ENCODE peak calls at places on chromosomes 6 and 20, in nine cellular contexts. M is right cardiac atrium, J is HCT116, Z is left lung, K is uterus, P is mammary epithelial cell, N is GM12878, W is ovary, Q is IMR-90. E is an unnamed sample. For H3K4me1, the result is how much of the 10 kb centered on the place peaks cover.

GRCh38 chr20:35199696-35200095 is 26.8 kb upstream of the MMP24 start:
- DNase-seq in M (no peak), J (no peak), Z (no peak), K (no peak), P (peak), N (no peak), W (no peak), Q (peak), E (no peak)

GRCh38 chr6:6591778-6592388 is 3.4 kb downstream of the LY86 start:
- DNase-seq in M (peak), J (no peak), Z (no peak), K (no peak), P (no peak), N (peak), W (no peak), Q (no peak), E (no peak)

GRCh38 chr6:6236730-6237469 is 83.6 kb downstream of the F13A1 start:
- DNase-seq in M (no peak), J (no peak), Z (no peak), K (no peak), P (no peak), N (no peak), W (no peak), Q (no peak), E (no peak)

GRCh38 chr6:30813623-30814136 is 69.3 kb upstream of the IER3 start:
- DNase-seq in M (no peak), J (no peak), Z (no peak), K (no peak), P (peak), N (no peak), W (no peak), Q (no peak), E (no peak)

GRCh38 chr6:40539853-40540252 is 47.3 kb downstream of the LRFN2 start:
- DNase-seq in M (no peak), J (no peak), Z (no peak), K (no peak), P (no peak), N (no peak), W (no peak), Q (no peak), E (no peak)

GRCh38 chr20:61025536-61025935 is 226.5 kb upstream of the CDH4 start:
- DNase-seq in M (no peak), J (no peak), Z (no peak), K (no peak), P (no peak), N (no peak), W (no peak), Q (no peak), E (no peak)

GRCh38 chr6:139983555-139984276 is 609.3 kb upstream of the CITED2 start:
- DNase-seq in M (no peak), J (no peak), Z (no peak), K (no peak), P (no peak), N (no peak), W (no peak), Q (peak), E (no peak)

GRCh38 chr6:111888928-111889696 is 15.9 kb upstream of the FYN start:
- DNase-seq in M (peak), J (no peak), Z (no peak), K (peak), P (no peak), N (no peak), W (peak), Q (peak), E (no peak)

GRCh38 chr6:83431545-83432165 is 804 bp upstream of the ME1 start:
- DNase-seq in M (no peak), J (peak), Z (peak), K (no peak), P (peak), N (no peak), W (no peak), Q (no peak), E (no peak)

GRCh38 chr6:138844203-138844602 is 48.3 kb downstream of the ECT2L start:
- DNase-seq in M (peak), J (no peak), Z (no peak), K (peak), P (no peak), N (no peak), W (peak), Q (peak), E (no peak)

GRCh38 chr6:57262901-57263694 is 41.0 kb upstream of the RAB23 start:
- DNase-seq in M (peak), J (no peak), Z (no peak), K (peak), P (peak), N (no peak), W (no peak), Q (peak), E (no peak)

GRCh38 chr20:45174434-45175364 is at the start of gene PI3:
- DNase-seq in M (no peak), J (no peak), Z (peak), K (no peak), P (peak), N (no peak), W (no peak), Q (no peak), E (no peak)

GRCh38 chr6:54886932-54887584 is 40.5 kb downstream of the FAM83B start:
- DNase-seq in M (no peak), J (no peak), Z (no peak), K (no peak), P (no peak), N (no peak), W (no peak), Q (no peak), E (no peak)

GRCh38 chr6:41470341-41471063 is 75.7 kb upstream of the FOXP4 start:
- DNase-seq in M (peak), J (no peak), Z (peak), K (peak), P (no peak), N (no peak), W (peak), Q (no peak), E (no peak)

GRCh38 chr20:43515628-43516027 is 8.1 kb downstream of the L3MBTL1 start:
- DNase-seq in M (no peak), J (no peak), Z (no peak), K (no peak), P (no peak), N (no peak), W (no peak), Q (no peak), E (no peak)

GRCh38 chr6:44704240-44705150 is 317.0 kb downstream of the CDC5L start:
- DNase-seq in M (no peak), J (no peak), Z (no peak), K (no peak), P (no peak), N (peak), W (no peak), Q (no peak), E (no peak)

GRCh38 chr6:156884306-156884705 is 107.1 kb downstream of the ARID1B start:
- DNase-seq in M (no peak), J (no peak), Z (no peak), K (no peak), P (no peak), N (no peak), W (no peak), Q (no peak), E (no peak)

GRCh38 chr20:21237956-21238355 is 65.2 kb upstream of the XRN2 start:
- DNase-seq in M (no peak), J (no peak), Z (no peak), K (no peak), P (peak), N (no peak), W (no peak), Q (peak), E (no peak)

GRCh38 chr6:15282334-15282733 is 36.5 kb downstream of the JARID2 start:
- DNase-seq in M (no peak), J (no peak), Z (no peak), K (no peak), P (no peak), N (no peak), W (no peak), Q (no peak), E (no peak)
- H3K4me1 ChIP-seq in M (under half), J (under half), Z (half or more), K (under half), P (under half), N (under half), W (under half), Q (under half), E (under half)

GRCh38 chr6:10417681-10418104 is 2.8 kb upstream of the TFAP2A start:
- DNase-seq in M (no peak), J (no peak), Z (no peak), K (no peak), P (peak), N (no peak), W (no peak), Q (no peak), E (no peak)
- H3K4me3 ChIP-seq in M (no peak), J (no peak), Z (no peak), K (no peak), P (peak), N (no peak), W (no peak), Q (no peak), E (no peak)

DNA sequence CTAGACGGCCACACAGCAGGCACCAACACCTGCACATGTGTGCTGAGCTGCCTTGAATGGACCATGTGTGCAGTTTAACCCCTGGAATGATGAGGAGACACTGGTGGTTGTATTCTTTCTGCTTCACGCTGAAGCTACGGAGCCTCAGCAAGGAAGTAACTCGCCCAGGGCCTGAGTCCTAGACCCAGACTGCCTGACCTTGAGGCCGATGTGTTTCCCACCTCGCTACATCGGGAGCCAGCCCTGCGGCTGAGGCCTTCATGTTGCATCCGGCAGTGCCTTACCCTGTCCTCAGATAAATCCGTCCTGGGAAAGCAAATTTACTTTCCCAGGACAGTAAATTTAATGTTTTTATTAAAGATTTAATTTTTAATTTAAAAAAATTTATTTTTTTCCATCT is 110.0 kb upstream of the MTHFD1L start:
- DNase-seq in M (no peak), J (no peak), Z (no peak), K (no peak), P (no peak), N (no peak), W (no peak), Q (no peak), E (no peak)
- H3K4me1 ChIP-seq in M (under half), J (under half), Z (under half), K (under half), P (under half), N (under half), W (under half), Q (under half), E (under half)

GRCh38 chr20:38063911-38064310 is 30.4 kb downstream of the RPRD1B start:
- DNase-seq in M (no peak), J (no peak), Z (no peak), K (no peak), P (no peak), N (no peak), W (no peak), Q (no peak), E (no peak)
- H3K4me3 ChIP-seq in M (no peak), J (no peak), Z (no peak), K (no peak), P (no peak), N (no peak), W (no peak), Q (no peak), E (no peak)

DNA sequence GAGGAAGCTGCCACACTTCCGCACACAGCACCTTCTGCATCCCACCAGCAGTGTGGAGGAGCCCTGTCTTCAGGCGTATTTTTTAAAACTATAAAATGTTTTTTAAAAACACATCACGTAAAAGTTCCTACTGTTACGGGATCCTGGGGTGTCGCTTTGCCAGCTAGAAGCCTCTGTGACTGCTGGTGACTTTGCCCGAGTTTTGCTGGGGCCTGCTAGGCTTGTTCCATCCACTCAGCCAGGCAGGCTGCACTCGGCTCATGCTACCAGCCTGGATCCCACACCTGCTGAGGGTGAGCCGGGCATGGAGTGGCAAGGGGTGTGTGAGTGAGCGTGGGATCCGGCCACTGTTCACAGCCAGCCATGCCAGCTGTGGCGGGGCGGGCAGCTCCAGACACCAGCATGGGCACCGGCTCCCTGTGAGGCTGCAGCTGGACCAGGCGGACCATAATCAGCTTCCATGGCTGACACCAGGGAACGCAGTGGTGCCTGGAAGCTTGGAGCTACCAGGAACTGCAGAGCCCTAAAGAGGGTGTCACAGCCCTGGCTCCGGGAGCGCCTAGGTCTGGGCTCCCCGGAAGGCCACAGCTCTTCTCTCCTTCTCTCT is 12.3 kb upstream of the SLCO4A1 start:
- DNase-seq in M (peak), J (no peak), Z (peak), K (no peak), P (no peak), N (no peak), W (no peak), Q (no peak), E (no peak)
- H3K4me1 ChIP-seq in M (under half), J (under half), Z (under half), K (under half), P (under half), N (under half), W (under half), Q (under half), E (under half)

DNA sequence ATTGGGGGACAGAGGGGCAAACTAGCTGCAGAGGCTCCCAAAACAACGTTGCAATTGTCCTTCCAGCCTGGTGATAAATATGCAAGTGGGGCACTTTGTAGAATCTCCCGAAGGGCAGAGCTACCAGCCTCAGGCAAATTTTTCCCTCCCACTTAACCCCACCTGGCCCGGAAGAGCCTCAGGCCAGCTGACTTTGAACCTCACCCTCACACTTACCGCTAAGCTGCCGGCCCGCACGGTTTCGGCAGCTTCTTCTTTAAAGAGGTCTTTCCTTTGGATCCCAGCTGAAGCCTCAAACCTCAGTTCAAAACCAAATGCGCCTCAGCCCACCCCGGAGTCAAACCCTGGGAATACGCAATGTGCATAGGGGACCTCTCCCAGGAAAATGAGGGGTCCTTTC is 2.5 kb downstream of the OVOL2 start:
- DNase-seq in M (no peak), J (no peak), Z (no peak), K (no peak), P (no peak), N (no peak), W (no peak), Q (no peak), E (no peak)
- H3K4me3 ChIP-seq in M (no peak), J (no peak), Z (no peak), K (no peak), P (no peak), N (no peak), W (no peak), Q (no peak), E (no peak)

DNA sequence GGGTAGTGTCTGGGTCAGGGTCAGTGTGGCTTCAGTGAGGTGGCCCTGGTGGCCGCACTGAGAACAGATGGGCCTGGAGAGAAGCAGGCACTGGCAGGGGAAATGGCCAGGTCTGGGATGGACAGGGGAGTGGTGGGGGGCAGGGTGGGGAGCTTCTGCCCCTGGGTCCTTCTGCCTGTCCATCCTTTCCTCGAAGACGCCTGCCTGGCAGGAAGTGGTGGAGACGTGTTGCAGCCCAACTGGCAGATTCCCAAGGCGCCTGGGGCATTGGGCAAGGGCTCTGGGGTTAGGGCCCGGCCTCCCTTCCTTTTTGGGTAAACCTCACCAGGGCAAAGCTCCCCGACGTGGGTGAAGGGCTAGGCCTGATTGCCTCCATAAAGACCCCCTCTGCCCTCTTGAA is 10.4 kb downstream of the SRC start:
- DNase-seq in M (peak), J (no peak), Z (peak), K (peak), P (peak), N (no peak), W (peak), Q (no peak), E (no peak)
- H3K4me1 ChIP-seq in M (under half), J (under half), Z (under half), K (under half), P (under half), N (under half), W (under half), Q (under half), E (under half)

DNA sequence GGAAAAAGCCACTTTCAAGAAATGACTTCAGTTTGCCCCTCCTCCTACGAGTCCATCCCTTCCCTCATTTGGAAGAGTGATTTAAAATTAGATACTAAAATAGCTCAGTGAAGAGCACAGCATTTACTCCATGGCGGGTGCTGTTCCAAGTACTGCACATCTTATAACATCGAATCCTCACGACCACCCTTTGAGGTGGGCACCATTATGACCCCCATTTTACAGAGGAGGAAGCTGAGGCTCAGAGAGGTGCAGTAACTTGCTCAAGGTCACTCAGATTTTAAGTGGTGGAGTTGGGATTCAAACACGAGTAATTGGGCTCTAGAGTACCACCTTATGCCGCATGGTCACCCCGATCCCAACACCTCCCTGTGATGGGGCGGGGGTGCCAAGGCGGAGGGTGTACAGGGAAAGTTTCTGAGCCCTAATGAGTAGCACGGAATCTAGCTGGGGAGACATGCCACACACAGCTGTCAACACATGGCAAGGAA is 25.5 kb downstream of the TTBK1 start:
- DNase-seq in M (no peak), J (no peak), Z (no peak), K (no peak), P (no peak), N (no peak), W (no peak), Q (no peak), E (no peak)
- H3K4me3 ChIP-seq in M (no peak), J (no peak), Z (no peak), K (no peak), P (no peak), N (no peak), W (no peak), Q (no peak), E (no peak)

GRCh38 chr20:3738109-3739053 is 5.9 kb downstream of the HSPA12B start:
- DNase-seq in M (no peak), J (no peak), Z (no peak), K (no peak), P (no peak), N (no peak), W (no peak), Q (no peak), E (no peak)

GRCh38 chr20:3739926-3740599 is 7.6 kb downstream of the HSPA12B start:
- DNase-seq in M (no peak), J (no peak), Z (no peak), K (no peak), P (no peak), N (no peak), W (no peak), Q (no peak), E (no peak)

GRCh38 chr20:3739054-3739925 is 6.8 kb downstream of the HSPA12B start:
- DNase-seq in M (peak), J (no peak), Z (no peak), K (no peak), P (no peak), N (no peak), W (no peak), Q (no peak), E (no peak)

GRCh38 chr20:3741846-3742458 is 9.5 kb downstream of the HSPA12B start:
- DNase-seq in M (no peak), J (no peak), Z (peak), K (no peak), P (no peak), N (no peak), W (no peak), Q (no peak), E (no peak)

GRCh38 chr20:3740600-3741301 is 8.3 kb downstream of the HSPA12B start:
- DNase-seq in M (no peak), J (no peak), Z (peak), K (no peak), P (no peak), N (no peak), W (no peak), Q (no peak), E (no peak)
- H3K4me1 ChIP-seq in M (under half), J (under half), Z (half or more), K (under half), P (under half), N (under half), W (under half), Q (under half), E (under half)

GRCh38 chr6:33846226-33846625 is 42.4 kb upstream of the MLN start:
- DNase-seq in M (no peak), J (no peak), Z (no peak), K (no peak), P (peak), N (no peak), W (no peak), Q (no peak), E (no peak)
- H3K4me3 ChIP-seq in M (no peak), J (no peak), Z (no peak), K (no peak), P (no peak), N (no peak), W (no peak), Q (no peak), E (no peak)